ENCODE peak calls at places on chromosomes 12 and 14, in six cellular contexts. G, F, J, X, Q and A are unnamed samples. For H3K4me1, the result is how much of the 10 kb centered on the place peaks cover.

GRCh38 chr12:57934804-57935203 is 6.6 kb upstream of the ATP23 start:
- DNase-seq in J (no peak), Q (no peak), X (no peak), F (no peak), G (peak), A (no peak)

GRCh38 chr12:89525002-89525823 is 617 bp upstream of the GALNT4 start:
- DNase-seq in G (peak), X (peak), Q (peak), F (peak), J (peak), A (peak)

GRCh38 chr12:124774054-124774461 is 89.6 kb downstream of the SCARB1 start:
- DNase-seq in J (no peak), G (peak), X (no peak), F (no peak), Q (no peak), A (no peak)

GRCh38 chr12:76664731-76665130 is 99.2 kb upstream of the ZDHHC17 start:
- DNase-seq in J (no peak), Q (no peak), G (no peak), X (no peak), F (no peak), A (no peak)

GRCh38 chr14:78143489-78144145 is 26.6 kb upstream of the NRXN3 start:
- DNase-seq in Q (no peak), G (no peak), X (no peak), J (no peak), F (no peak), A (no peak)

GRCh38 chr12:85835417-85835809 is 796 bp downstream of the RASSF9 start:
- DNase-seq in G (no peak), J (no peak), X (no peak), Q (no peak), F (no peak), A (no peak)

GRCh38 chr12:110029290-110029689 is 19.0 kb downstream of the C12orf76 start:
- DNase-seq in G (no peak), X (no peak), J (no peak), F (no peak), Q (no peak), A (no peak)

GRCh38 chr12:39632670-39633069 is 13.1 kb upstream of the ABCD2 start:
- DNase-seq in G (no peak), Q (no peak), X (no peak), F (no peak), J (no peak), A (no peak)

GRCh38 chr14:103897075-103897947 is 30.9 kb upstream of the TDRD9 start:
- DNase-seq in X (peak), J (no peak), G (no peak), F (no peak), Q (no peak), A (no peak)

GRCh38 chr12:13805038-13805437 is 176.4 kb downstream of the GRIN2B start:
- DNase-seq in X (no peak), Q (no peak), J (no peak), F (no peak), G (no peak), A (no peak)

GRCh38 chr12:77442633-77443032 is 377.3 kb upstream of the E2F7 start:
- DNase-seq in F (no peak), Q (no peak), J (no peak), X (no peak), G (no peak), A (no peak)

GRCh38 chr12:11765817-11766794 is 116.6 kb downstream of the ETV6 start:
- DNase-seq in J (peak), G (no peak), Q (no peak), X (no peak), F (no peak), A (no peak)

GRCh38 chr12:58923781-58924180 is 3.5 kb upstream of the LRIG3 start:
- DNase-seq in F (no peak), J (no peak), Q (no peak), X (no peak), G (no peak), A (no peak)

GRCh38 chr12:6833189-6833890 is 5.1 kb downstream of the P3H3 start:
- DNase-seq in J (no peak), X (no peak), F (no peak), G (no peak), Q (no peak), A (no peak)

GRCh38 chr12:113203852-113204760 is 17.2 kb upstream of the TPCN1 start:
- DNase-seq in G (no peak), X (no peak), Q (no peak), F (no peak), J (no peak), A (no peak)

GRCh38 chr14:103095210-103095778 is 769 bp downstream of the EXOC3L4 start:
- DNase-seq in Q (no peak), X (no peak), F (no peak), G (no peak), J (no peak), A (no peak)

GRCh38 chr12:9112076-9112853 is 3.5 kb downstream of the A2M start:
- DNase-seq in X (no peak), J (no peak), F (no peak), G (no peak), Q (no peak), A (no peak)

GRCh38 chr12:82300611-82301010 is 57.6 kb downstream of the CCDC59 start:
- DNase-seq in Q (no peak), X (no peak), F (no peak), J (peak), G (no peak), A (no peak)

DNA sequence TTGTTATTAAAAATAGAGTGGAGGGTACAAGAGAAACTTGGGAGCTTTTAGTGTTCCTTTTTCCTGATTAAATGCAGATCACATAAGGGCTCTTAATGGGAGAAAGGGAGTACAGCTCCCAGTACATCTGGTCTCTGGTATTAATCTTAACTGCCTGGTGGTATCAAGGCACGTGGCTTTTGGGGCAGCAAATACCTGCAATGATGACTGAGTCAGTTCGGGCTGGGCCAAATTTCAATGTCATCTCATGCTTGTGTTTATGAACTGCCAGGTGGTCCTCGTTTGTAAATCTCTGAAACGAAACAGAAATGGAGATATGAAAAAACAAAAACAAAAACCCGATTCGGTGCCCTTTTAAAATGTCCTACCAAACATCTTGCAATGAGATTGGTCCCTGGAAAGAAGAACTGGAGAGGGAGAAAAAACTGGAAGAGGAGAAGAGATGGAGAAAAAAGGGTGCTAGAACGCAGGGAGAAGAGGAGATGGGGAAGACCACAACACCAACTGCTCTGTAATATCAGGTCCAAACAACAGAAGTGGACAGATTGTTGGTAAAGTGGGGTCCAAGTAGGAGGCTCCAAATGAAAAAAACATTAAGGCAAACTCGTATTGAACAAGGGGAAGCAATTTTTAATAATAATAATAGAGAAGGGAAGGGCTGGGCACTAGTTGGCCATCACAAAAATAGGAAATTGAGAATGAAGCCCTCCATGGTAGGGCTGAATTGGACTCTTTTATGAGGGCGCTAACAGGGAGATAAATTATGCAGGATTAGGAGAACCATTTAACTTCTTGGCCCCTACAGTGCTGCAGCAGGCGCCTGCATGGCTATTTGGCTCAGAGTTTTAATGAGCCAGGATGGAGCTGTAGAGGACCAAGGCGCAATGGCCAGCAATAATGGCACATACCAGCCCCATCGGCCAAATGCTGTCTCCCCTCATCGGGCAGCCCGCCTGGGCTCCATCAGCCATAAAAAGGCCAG is 45.4 kb upstream of the NPFF start:
- DNase-seq in Q (no peak), J (no peak), F (no peak), G (no peak), X (no peak), A (no peak)
- H3K4me1 ChIP-seq in Q (under half), J (under half), F (under half), G (under half), X (under half), A (under half)

GRCh38 chr12:54213084-54213483 is 24.3 kb upstream of the SMUG1 start:
- DNase-seq in Q (no peak), F (no peak), J (no peak), G (no peak), X (no peak), A (no peak)
- TF ChIP-seq CTCF in Q (no peak), F (no peak), J (no peak), G (no peak), X (no peak), A (no peak)

GRCh38 chr14:74566174-74567125 is 45.6 kb downstream of the LTBP2 start:
- DNase-seq in Q (no peak), G (no peak), X (no peak), F (no peak), J (no peak), A (no peak)
- H3K4me1 ChIP-seq in Q (under half), G (under half), X (half or more), F (under half), J (under half), A (half or more)

DNA sequence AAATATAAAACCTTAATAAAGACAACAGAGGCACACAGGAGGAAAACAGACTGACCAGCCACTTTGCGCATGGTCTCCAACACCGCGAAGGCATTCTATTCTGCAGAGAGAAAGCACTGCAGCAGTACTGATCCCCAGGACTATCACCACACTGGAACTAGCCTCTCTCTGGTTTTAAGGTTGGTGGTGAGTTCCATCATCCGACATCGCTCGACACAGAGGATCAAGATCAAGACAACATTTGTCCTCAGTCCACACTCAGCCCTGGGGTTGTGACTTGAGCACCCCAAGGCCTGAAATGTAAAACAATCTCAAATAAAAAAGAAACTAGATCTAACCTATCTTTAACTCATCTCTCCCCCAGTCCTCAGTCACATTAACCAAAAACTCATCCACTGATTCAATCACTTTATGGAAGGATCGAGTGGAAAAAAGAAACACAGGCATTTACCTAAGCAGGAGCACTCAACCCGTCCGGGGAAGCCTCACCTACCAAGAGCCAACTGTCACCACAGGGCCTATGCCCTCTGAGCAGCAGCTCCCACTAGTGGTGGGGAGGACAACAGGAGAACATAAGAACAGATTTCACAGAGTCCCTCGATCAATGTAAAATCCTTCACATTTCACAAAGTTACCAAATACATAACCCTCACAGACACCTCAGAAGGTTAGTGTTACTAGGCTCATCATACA is 17.7 kb downstream of the STXBP6 start:
- DNase-seq in F (peak), G (peak), Q (no peak), J (no peak), X (no peak), A (no peak)
- TF ChIP-seq CTCF in F (peak), G (peak), Q (no peak), J (peak), X (no peak), A (no peak)

DNA sequence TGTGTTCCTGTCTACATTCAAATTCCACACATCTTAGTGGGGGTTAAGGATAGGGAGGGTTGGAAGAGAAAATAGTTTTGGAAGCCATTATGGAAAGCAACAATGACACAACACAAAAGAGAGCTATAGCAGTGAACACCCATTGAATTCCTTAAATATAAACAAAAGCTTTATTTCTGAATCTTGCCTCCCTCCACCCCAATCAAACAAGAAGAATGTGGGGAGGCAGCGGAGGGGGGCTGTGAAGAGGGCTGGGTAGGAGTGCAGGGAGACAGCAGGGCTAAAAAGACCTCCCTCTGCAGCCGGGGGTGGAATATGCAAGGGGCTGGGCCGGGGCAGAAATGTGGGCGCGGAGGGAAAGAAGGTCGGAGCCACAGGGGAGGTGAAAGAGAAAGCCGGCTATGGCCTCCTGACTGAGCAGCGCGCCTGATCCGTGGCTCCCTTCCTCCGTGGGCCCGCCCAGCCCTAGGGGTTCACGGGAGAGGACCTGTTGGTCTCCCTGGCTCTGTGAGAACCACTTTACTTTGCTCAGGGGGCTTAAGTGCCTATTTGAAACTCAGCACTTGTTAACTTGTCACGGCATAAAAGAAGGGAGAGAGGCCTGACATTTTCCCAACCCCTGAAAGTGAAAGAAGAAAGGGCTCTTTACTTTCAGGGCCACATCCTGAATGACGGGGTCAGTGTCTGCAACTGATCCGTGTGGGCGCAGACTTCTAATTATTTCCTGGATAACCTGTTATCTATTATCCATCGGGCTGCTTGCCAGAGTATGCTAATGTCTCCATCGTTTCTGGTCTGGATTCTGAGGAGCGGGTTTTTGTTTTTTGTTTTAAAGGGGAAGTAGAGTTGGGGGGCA is 127.3 kb upstream of the MAX start:
- DNase-seq in X (peak), F (no peak), Q (peak), J (peak), G (peak), A (peak)
- H3K4me1 ChIP-seq in X (under half), F (half or more), Q (under half), J (under half), G (half or more), A (under half)

GRCh38 chr14:69701269-69701668 is 65.7 kb upstream of the SRSF5 start:
- DNase-seq in G (no peak), J (no peak), F (no peak), X (no peak), Q (no peak), A (no peak)
- TF ChIP-seq CTCF in G (no peak), J (no peak), F (no peak), X (no peak), Q (no peak), A (no peak)

DNA sequence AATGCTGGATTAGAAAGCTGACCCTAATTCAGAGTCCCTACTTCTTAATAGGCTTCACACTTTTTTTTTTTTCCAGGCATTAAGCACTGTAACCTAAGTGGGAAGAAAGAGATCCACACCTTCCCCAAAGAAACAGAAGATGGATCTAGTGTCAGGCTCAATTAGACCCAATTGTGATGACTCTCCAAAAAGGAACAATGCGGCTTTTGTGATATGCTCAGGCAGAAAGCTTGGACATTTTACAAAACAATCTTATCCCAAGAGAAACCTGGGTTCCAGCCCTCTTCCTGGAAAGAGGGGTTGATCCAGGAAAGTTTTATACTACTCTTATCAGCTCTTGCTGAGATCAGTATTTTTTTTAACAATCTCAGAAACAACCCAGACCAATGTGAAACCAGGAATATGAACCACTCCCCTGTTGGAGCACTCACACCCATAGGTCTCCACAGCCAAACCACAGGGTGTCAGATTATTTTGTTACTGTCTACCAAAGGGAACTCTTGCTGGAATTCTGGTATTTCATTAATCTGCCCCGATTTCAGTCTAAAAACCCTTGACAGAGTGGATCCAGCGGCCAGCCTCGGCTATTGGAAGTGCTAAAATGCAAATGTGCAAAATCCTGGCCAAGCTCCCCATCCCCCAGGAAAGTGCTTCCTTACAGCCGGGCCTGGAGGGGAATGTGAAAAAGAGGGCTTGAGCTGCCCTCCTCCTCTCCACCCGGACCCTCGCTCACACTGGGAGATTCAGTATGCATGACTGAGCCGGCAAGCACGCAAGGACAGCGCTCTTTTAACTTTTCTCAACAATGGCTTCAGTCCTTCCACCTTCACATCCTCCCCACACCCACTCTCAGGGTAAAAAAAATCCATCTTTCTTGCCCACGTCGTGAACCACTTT is 4.0 kb downstream of the FBXL14 start:
- DNase-seq in F (no peak), X (peak), G (no peak), Q (no peak), J (no peak), A (no peak)
- H3K4me1 ChIP-seq in F (under half), X (half or more), G (under half), Q (under half), J (under half), A (under half)

DNA sequence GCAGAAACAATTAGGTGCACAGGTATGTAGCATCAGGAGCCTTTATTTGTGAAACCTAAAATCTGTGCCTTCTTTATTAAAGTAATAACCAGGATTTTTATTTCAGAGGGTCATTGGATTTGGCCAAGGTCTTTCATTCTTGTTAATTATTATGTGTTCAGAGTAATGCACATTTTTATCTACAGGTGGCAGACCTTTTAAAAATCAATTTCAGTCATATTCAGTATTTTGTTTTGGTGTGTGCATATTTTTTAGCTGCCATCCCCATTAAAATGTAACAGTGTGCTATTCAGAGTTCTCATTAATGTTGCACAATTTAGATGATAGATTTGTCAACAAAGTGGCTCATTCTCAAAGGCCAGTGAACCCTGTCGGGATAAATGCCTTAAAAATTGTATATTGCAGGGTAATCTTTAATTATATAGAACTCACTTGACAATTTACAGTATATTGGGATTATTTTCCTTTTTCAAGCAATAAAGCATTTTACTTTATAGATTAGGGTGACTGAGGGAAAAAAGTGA is 319.3 kb upstream of the SOX5 start:
- DNase-seq in G (no peak), F (no peak), J (no peak), X (no peak), Q (no peak), A (no peak)
- TF ChIP-seq CTCF in G (peak), F (peak), J (no peak), X (no peak), Q (no peak), A (no peak)

GRCh38 chr12:66665416-66665815 is 13.5 kb downstream of the GRIP1 start:
- DNase-seq in G (no peak), Q (no peak), J (no peak), F (no peak), X (no peak), A (no peak)
- H3K4me1 ChIP-seq in G (under half), Q (under half), J (under half), F (under half), X (under half), A (under half)

GRCh38 chr12:67442347-67442841 is 173.2 kb downstream of the CAND1 start:
- DNase-seq in X (peak), Q (peak), G (no peak), J (peak), F (no peak), A (no peak)
- TF ChIP-seq CTCF in X (no peak), Q (no peak), G (no peak), J (no peak), F (no peak), A (no peak)